ENCODE peak calls at places on chromosomes 1 and 21, in five cellular contexts. X, K, T, M and Y are unnamed samples.

GRCh38 chr1:177247777-177248176 is 77.0 kb downstream of the BRINP2 start:
- DNase-seq in X (no peak), K (no peak), T (no peak), M (no peak), Y (no peak)

GRCh38 chr21:44550807-44551206 is 498 bp downstream of the KRTAP10-2 start:
- DNase-seq in X (no peak), M (no peak), K (peak), T (no peak), Y (no peak)

GRCh38 chr1:183195146-183195571 is 9.1 kb downstream of the LAMC2 start:
- DNase-seq in K (peak), T (no peak), X (peak), M (peak), Y (no peak)

GRCh38 chr1:81305997-81306452 is 494.7 kb upstream of the ADGRL2 start:
- DNase-seq in K (peak), M (peak), X (peak), T (peak), Y (peak)

GRCh38 chr21:30463713-30464112 is 16.5 kb downstream of the KRTAP19-1 start:
- DNase-seq in K (peak), M (no peak), X (peak), T (no peak), Y (no peak)

GRCh38 chr1:16926491-16927195 is 4.9 kb downstream of the CROCC start:
- DNase-seq in T (peak), K (no peak), X (no peak), M (no peak), Y (no peak)

GRCh38 chr1:12539705-12540579 is 78.1 kb downstream of the DHRS3 start:
- DNase-seq in M (peak), K (peak), X (peak), T (no peak), Y (no peak)

GRCh38 chr1:195697130-195697529 is 911.1 kb downstream of the KCNT2 start:
- DNase-seq in K (no peak), X (no peak), T (no peak), M (no peak), Y (no peak)

GRCh38 chr1:201307239-201307638 is 23.9 kb downstream of the PKP1 start:
- DNase-seq in T (no peak), X (peak), K (peak), M (peak), Y (no peak)

GRCh38 chr1:6614019-6614952 is 755 bp downstream of the PHF13 start:
- DNase-seq in T (no peak), X (peak), M (no peak), K (no peak), Y (peak)

GRCh38 chr1:158941317-158941716 is 10.0 kb downstream of the PYHIN1 start:
- DNase-seq in M (no peak), T (no peak), X (no peak), K (no peak), Y (no peak)

GRCh38 chr1:161725888-161726630 is 4.7 kb downstream of the FCRLB start:
- DNase-seq in K (peak), T (no peak), M (peak), X (peak), Y (peak)

GRCh38 chr1:94106716-94107115 is 14.2 kb downstream of the ABCA4 start:
- DNase-seq in M (peak), X (peak), K (no peak), T (no peak), Y (no peak)